ENCODE peak calls at places on chromosomes 1 and 21, in seven cellular contexts. One of them, this sample, is unnamed.

GRCh38 chr21:41712730-41713129 is 54.1 kb downstream of the RIPK4 start:
- DNase-seq in tibial nerve: no peak
- DNase-seq in astrocyte of the spinal cord: no peak
- DNase-seq in left ventricle myocardium inferior: no peak
- DNase-seq in spleen: no peak
- DNase-seq in HFF-Myc: no peak
- DNase-seq in IMR-90: no peak
- DNase-seq in this sample: no peak

GRCh38 chr1:110340207-110340468 is 961 bp downstream of the RBM15 start:
- DNase-seq in HFF-Myc: no peak
- DNase-seq in spleen: no peak
- DNase-seq in astrocyte of the spinal cord: no peak
- DNase-seq in tibial nerve: no peak
- DNase-seq in IMR-90: no peak
- DNase-seq in left ventricle myocardium inferior: no peak
- DNase-seq in this sample: no peak

GRCh38 chr1:10762875-10763274 is 33.6 kb downstream of the CASZ1 start:
- DNase-seq in IMR-90: no peak
- DNase-seq in left ventricle myocardium inferior: no peak
- DNase-seq in tibial nerve: no peak
- DNase-seq in astrocyte of the spinal cord: no peak
- DNase-seq in spleen: no peak
- DNase-seq in HFF-Myc: no peak
- DNase-seq in this sample: no peak

GRCh38 chr21:14825405-14826032 is 239.3 kb downstream of the NRIP1 start:
- DNase-seq in tibial nerve: no peak
- DNase-seq in spleen: no peak
- DNase-seq in HFF-Myc: no peak
- DNase-seq in astrocyte of the spinal cord: no peak
- DNase-seq in left ventricle myocardium inferior: no peak
- DNase-seq in IMR-90: no peak
- DNase-seq in this sample: no peak

GRCh38 chr1:170853302-170853701 is 82.0 kb upstream of the MROH9 start:
- DNase-seq in tibial nerve: no peak
- DNase-seq in left ventricle myocardium inferior: no peak
- DNase-seq in IMR-90: no peak
- DNase-seq in astrocyte of the spinal cord: no peak
- DNase-seq in spleen: no peak
- DNase-seq in HFF-Myc: no peak
- DNase-seq in this sample: no peak

GRCh38 chr1:210250998-210251679 is 18.5 kb downstream of the SERTAD4 start:
- DNase-seq in astrocyte of the spinal cord: peak
- DNase-seq in left ventricle myocardium inferior: peak
- DNase-seq in tibial nerve: no peak
- DNase-seq in spleen: no peak
- DNase-seq in HFF-Myc: no peak
- DNase-seq in IMR-90: no peak
- DNase-seq in this sample: peak

GRCh38 chr1:224106568-224107281 is 7.2 kb upstream of the FBXO28 start:
- DNase-seq in tibial nerve: no peak
- DNase-seq in HFF-Myc: no peak
- DNase-seq in left ventricle myocardium inferior: no peak
- DNase-seq in IMR-90: peak
- DNase-seq in astrocyte of the spinal cord: peak
- DNase-seq in spleen: no peak
- DNase-seq in this sample: peak

GRCh38 chr1:239387304-239388231 is 1.2 kb downstream of the CHRM3 start:
- DNase-seq in IMR-90: no peak
- DNase-seq in tibial nerve: no peak
- DNase-seq in spleen: no peak
- DNase-seq in HFF-Myc: no peak
- DNase-seq in astrocyte of the spinal cord: peak
- DNase-seq in left ventricle myocardium inferior: no peak
- DNase-seq in this sample: no peak

GRCh38 chr1:24803220-24803619 is 58.0 kb downstream of the CLIC4 start:
- DNase-seq in left ventricle myocardium inferior: no peak
- DNase-seq in HFF-Myc: no peak
- DNase-seq in tibial nerve: no peak
- DNase-seq in astrocyte of the spinal cord: no peak
- DNase-seq in IMR-90: no peak
- DNase-seq in spleen: no peak
- DNase-seq in this sample: no peak

GRCh38 chr1:211935448-211935970 is 99.8 kb downstream of the INTS7 start:
- DNase-seq in astrocyte of the spinal cord: no peak
- DNase-seq in spleen: no peak
- DNase-seq in tibial nerve: no peak
- DNase-seq in HFF-Myc: no peak
- DNase-seq in IMR-90: no peak
- DNase-seq in left ventricle myocardium inferior: no peak
- DNase-seq in this sample: no peak

GRCh38 chr1:1894354-1895049 is 3.6 kb upstream of the GNB1 start:
- DNase-seq in astrocyte of the spinal cord: no peak
- DNase-seq in IMR-90: no peak
- DNase-seq in HFF-Myc: no peak
- DNase-seq in spleen: peak
- DNase-seq in left ventricle myocardium inferior: peak
- DNase-seq in tibial nerve: no peak
- DNase-seq in this sample: no peak

GRCh38 chr21:28793043-28793442 is 199.6 kb downstream of the LTN1 start:
- DNase-seq in HFF-Myc: no peak
- DNase-seq in astrocyte of the spinal cord: peak
- DNase-seq in tibial nerve: no peak
- DNase-seq in IMR-90: peak
- DNase-seq in left ventricle myocardium inferior: no peak
- DNase-seq in spleen: no peak
- DNase-seq in this sample: no peak
- TF ChIP-seq CTCF in HFF-Myc: peak
- TF ChIP-seq CTCF in astrocyte of the spinal cord: peak
- TF ChIP-seq CTCF in tibial nerve: peak
- TF ChIP-seq CTCF in IMR-90: peak
- TF ChIP-seq CTCF in left ventricle myocardium inferior: peak
- TF ChIP-seq CTCF in spleen: no peak
- TF ChIP-seq CTCF in this sample: peak

GRCh38 chr1:113042336-113043143 is 30.5 kb upstream of the LRIG2 start:
- DNase-seq in IMR-90: peak
- DNase-seq in HFF-Myc: peak
- DNase-seq in spleen: peak
- DNase-seq in left ventricle myocardium inferior: peak
- DNase-seq in tibial nerve: peak
- DNase-seq in astrocyte of the spinal cord: peak
- DNase-seq in this sample: peak
- H3K4me3 ChIP-seq in IMR-90: no peak
- H3K4me3 ChIP-seq in HFF-Myc: no peak
- H3K4me3 ChIP-seq in spleen: no peak
- H3K4me3 ChIP-seq in left ventricle myocardium inferior: no peak
- H3K4me3 ChIP-seq in tibial nerve: no peak
- H3K4me3 ChIP-seq in astrocyte of the spinal cord: no peak
- H3K4me3 ChIP-seq in this sample: no peak

GRCh38 chr1:112727716-112728115 is 12.6 kb upstream of the PPM1J start:
- DNase-seq in astrocyte of the spinal cord: no peak
- DNase-seq in IMR-90: peak
- DNase-seq in left ventricle myocardium inferior: no peak
- DNase-seq in spleen: no peak
- DNase-seq in HFF-Myc: no peak
- DNase-seq in tibial nerve: no peak
- DNase-seq in this sample: no peak
- TF ChIP-seq CTCF in astrocyte of the spinal cord: no peak
- TF ChIP-seq CTCF in IMR-90: peak
- TF ChIP-seq CTCF in left ventricle myocardium inferior: no peak
- TF ChIP-seq CTCF in spleen: no peak
- TF ChIP-seq CTCF in HFF-Myc: no peak
- TF ChIP-seq CTCF in tibial nerve: no peak
- TF ChIP-seq CTCF in this sample: no peak

DNA sequence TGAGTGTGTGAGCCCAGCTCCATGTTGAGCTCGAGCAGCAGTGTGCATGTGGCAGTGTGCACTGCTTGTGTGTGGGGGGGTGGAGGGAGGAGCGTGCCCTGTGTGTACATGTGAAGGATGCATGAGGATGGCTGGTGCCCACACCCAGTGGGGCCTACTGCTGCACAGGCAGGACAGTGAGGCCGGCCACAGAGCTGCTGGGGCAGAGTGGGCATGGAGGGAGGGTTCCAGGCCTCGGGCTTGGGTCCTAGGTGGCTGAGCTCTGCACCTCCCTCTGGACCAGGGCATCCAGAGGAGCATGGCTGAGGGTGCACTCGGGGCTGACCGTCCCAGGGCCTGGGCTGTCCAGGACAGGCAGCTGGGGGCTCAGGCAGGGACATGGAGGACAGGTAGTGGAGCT is 1.8 kb downstream of the GJC2 start:
- DNase-seq in tibial nerve: peak
- DNase-seq in IMR-90: no peak
- DNase-seq in HFF-Myc: no peak
- DNase-seq in spleen: no peak
- DNase-seq in astrocyte of the spinal cord: no peak
- DNase-seq in left ventricle myocardium inferior: peak
- DNase-seq in this sample: no peak
- H3K4me3 ChIP-seq in tibial nerve: no peak
- H3K4me3 ChIP-seq in IMR-90: no peak
- H3K4me3 ChIP-seq in HFF-Myc: no peak
- H3K4me3 ChIP-seq in spleen: no peak
- H3K4me3 ChIP-seq in astrocyte of the spinal cord: no peak
- H3K4me3 ChIP-seq in left ventricle myocardium inferior: no peak
- H3K4me3 ChIP-seq in this sample: no peak

GRCh38 chr1:75643460-75643859 is 32.5 kb upstream of the SLC44A5 start:
- DNase-seq in IMR-90: no peak
- DNase-seq in astrocyte of the spinal cord: no peak
- DNase-seq in left ventricle myocardium inferior: no peak
- DNase-seq in HFF-Myc: no peak
- DNase-seq in tibial nerve: no peak
- DNase-seq in spleen: no peak
- DNase-seq in this sample: no peak

GRCh38 chr1:75641325-75641724 is 30.4 kb upstream of the SLC44A5 start:
- DNase-seq in HFF-Myc: no peak
- DNase-seq in IMR-90: no peak
- DNase-seq in astrocyte of the spinal cord: no peak
- DNase-seq in tibial nerve: no peak
- DNase-seq in spleen: no peak
- DNase-seq in left ventricle myocardium inferior: no peak
- DNase-seq in this sample: no peak

DNA sequence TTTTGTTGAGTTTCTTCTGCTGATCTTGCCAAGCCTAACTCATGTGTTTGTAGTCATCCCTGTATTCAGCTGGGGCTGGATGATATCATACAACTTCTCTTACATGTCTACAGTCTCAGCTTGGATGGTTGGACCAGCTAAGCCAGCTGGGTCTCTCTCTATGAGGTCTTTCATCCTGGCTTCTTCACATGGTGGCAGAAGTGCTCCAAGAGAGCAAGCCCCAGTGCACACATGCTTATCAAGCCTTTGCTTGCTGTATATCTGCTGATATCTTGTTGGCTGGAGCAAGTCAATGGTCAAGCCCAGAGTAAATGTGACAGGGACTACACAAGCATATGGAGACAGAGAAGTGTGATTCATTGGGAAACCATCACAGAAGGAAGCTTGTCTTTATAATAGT is 29.2 kb upstream of the SLC44A5 start:
- DNase-seq in astrocyte of the spinal cord: no peak
- DNase-seq in tibial nerve: no peak
- DNase-seq in IMR-90: no peak
- DNase-seq in HFF-Myc: no peak
- DNase-seq in spleen: no peak
- DNase-seq in left ventricle myocardium inferior: no peak
- DNase-seq in this sample: no peak
- TF ChIP-seq CTCF in astrocyte of the spinal cord: no peak
- TF ChIP-seq CTCF in tibial nerve: no peak
- TF ChIP-seq CTCF in IMR-90: no peak
- TF ChIP-seq CTCF in HFF-Myc: no peak
- TF ChIP-seq CTCF in spleen: no peak
- TF ChIP-seq CTCF in left ventricle myocardium inferior: no peak
- TF ChIP-seq CTCF in this sample: no peak

DNA sequence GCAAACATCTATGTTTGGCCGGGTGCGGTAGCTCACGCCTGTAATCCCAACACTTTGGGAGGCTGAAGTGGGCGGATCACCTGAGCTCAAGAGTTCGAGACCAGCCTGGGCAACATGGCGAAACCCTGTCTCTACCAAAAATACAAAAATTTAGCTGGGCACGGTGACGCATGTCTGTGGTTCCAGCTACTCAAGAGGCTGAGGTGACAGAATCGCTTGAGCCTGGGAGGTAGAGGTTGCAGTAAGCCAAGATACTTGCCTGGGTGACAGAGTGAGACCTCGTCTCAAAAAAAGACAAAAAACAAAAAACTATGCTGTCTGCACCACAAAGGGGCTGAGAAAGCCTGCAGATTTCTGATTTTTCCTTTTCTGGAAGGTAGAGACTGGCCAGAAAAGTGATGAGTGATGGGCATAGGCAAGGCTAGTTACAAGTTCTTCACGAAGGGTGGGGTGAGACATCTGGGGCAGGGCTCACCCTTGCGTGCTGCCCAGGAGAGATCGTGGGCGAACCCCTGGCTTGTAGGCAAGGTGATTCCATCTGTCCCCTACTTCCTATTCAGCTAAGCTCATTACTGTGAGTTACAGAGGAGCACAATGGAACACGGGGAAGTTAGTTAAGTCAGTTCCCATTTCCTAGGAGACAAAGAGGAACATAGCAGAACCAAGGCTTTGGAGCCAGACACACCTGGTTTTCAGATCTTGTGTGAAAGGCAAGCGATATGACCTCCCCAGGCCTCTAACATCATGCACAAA is 3.2 kb downstream of the SLC2A1 start:
- DNase-seq in astrocyte of the spinal cord: no peak
- DNase-seq in tibial nerve: no peak
- DNase-seq in IMR-90: no peak
- DNase-seq in HFF-Myc: no peak
- DNase-seq in left ventricle myocardium inferior: no peak
- DNase-seq in spleen: no peak
- DNase-seq in this sample: no peak
- H3K4me3 ChIP-seq in astrocyte of the spinal cord: peak
- H3K4me3 ChIP-seq in tibial nerve: peak
- H3K4me3 ChIP-seq in IMR-90: peak
- H3K4me3 ChIP-seq in HFF-Myc: peak
- H3K4me3 ChIP-seq in left ventricle myocardium inferior: no peak
- H3K4me3 ChIP-seq in spleen: peak
- H3K4me3 ChIP-seq in this sample: peak

DNA sequence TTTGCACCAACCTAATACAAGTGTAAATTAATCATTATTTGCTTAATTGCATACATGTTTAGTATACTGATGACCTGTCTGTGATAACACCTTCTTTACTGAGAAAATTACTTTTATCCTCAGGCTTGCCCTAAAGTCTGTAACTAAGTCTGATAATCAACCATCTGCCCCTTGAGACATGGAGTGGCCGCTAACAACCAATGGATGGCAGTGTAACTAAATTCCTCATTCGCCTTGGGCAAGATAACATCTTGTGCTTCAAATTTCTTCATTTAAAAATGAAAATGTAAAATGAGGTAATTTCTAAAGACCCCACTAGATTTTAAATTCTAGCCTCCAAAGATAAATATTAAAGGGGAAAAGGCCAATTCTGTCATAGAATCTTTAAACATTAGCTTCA is 85.1 kb downstream of the ENAH start:
- DNase-seq in astrocyte of the spinal cord: no peak
- DNase-seq in left ventricle myocardium inferior: no peak
- DNase-seq in tibial nerve: no peak
- DNase-seq in IMR-90: no peak
- DNase-seq in spleen: no peak
- DNase-seq in HFF-Myc: no peak
- DNase-seq in this sample: no peak
- TF ChIP-seq CTCF in astrocyte of the spinal cord: no peak
- TF ChIP-seq CTCF in left ventricle myocardium inferior: peak
- TF ChIP-seq CTCF in tibial nerve: no peak
- TF ChIP-seq CTCF in IMR-90: peak
- TF ChIP-seq CTCF in spleen: no peak
- TF ChIP-seq CTCF in HFF-Myc: no peak
- TF ChIP-seq CTCF in this sample: peak